ENCODE peak calls at places on chromosomes 13 and 19, in ten cellular contexts. K is AG08395, T is choroid plexus epithelial cell, O is activated T-helper 1 cell treated with Interleukin-2 at 50 U/mL for 16 hours, G is HEK293T, V is EL, H is nucleus accumbens, Z is RWPE1, Q is adipocyte, X is DMS153. L is an unnamed sample.
A peak's percentile ranks its signal among the peaks of the same experiment; 100 is the strongest.

GRCh38 chr19:47188507-47189033 is 42.4 kb downstream of the BBC3 start:
- DNase-seq in K (no peak), T (no peak), O (no peak), G (no peak), V (no peak), H (no peak), Z (no peak), Q (no peak), X (no peak), L (no peak)

GRCh38 chr13:98539655-98540054 is 37.3 kb downstream of the STK24 start:
- DNase-seq in K (peak; percentile 49), T (no peak), O (no peak), G (no peak), V (peak; percentile 21), H (no peak), Z (no peak), Q (no peak), X (no peak), L (no peak)

GRCh38 chr13:50359779-50360178 is 344.5 kb downstream of the KCNRG start:
- DNase-seq in K (no peak), T (no peak), O (no peak), G (no peak), V (no peak), H (no peak), Z (no peak), Q (no peak), X (no peak), L (no peak)

GRCh38 chr19:16062789-16063188 is 13.5 kb upstream of the TPM4 start:
- DNase-seq in K (no peak), T (peak; percentile 59), O (peak; percentile 44), G (peak; percentile 70), V (peak; percentile 46), H (no peak), Z (peak; percentile 57), Q (peak; percentile 48), X (no peak), L (no peak)

GRCh38 chr13:39825886-39826285 is 170.4 kb downstream of the COG6 start:
- DNase-seq in K (no peak), T (no peak), O (no peak), G (no peak), V (no peak), H (no peak), Z (no peak), Q (no peak), X (no peak), L (no peak)

GRCh38 chr19:8663920-8664670 is 33.7 kb downstream of the NFILZ start:
- DNase-seq in K (no peak), T (no peak), O (peak; percentile 23), G (no peak), V (no peak), H (no peak), Z (no peak), Q (no peak), X (no peak), L (no peak)

GRCh38 chr13:29830000-29830399 is 20.4 kb downstream of the UBL3 start:
- DNase-seq in K (no peak), T (peak; percentile 28), O (no peak), G (no peak), V (no peak), H (no peak), Z (no peak), Q (no peak), X (no peak), L (no peak)

GRCh38 chr13:58712191-58712590 is 1080.6 kb downstream of the PCDH17 start:
- DNase-seq in K (no peak), T (no peak), O (no peak), G (no peak), V (no peak), H (no peak), Z (no peak), Q (no peak), X (no peak), L (no peak)

GRCh38 chr19:38929929-38930775 is at the start of gene SARS2:
- DNase-seq in K (peak; percentile 99), T (peak; percentile 96), O (peak; percentile 88), G (peak; percentile 98), V (peak; percentile 94), H (peak; percentile 97), Z (peak; percentile 98), Q (peak; percentile 98), X (peak; percentile 87), L (peak; percentile 89)

GRCh38 chr19:55027472-55028337 is 10.4 kb downstream of the GP6 start:
- DNase-seq in K (no peak), T (peak; percentile 4), O (no peak), G (no peak), V (no peak), H (no peak), Z (no peak), Q (no peak), X (no peak), L (no peak)

GRCh38 chr19:54364775-54365257 is at the start of gene LAIR1:
- DNase-seq in K (no peak), T (no peak), O (peak; percentile 25), G (no peak), V (no peak), H (no peak), Z (no peak), Q (no peak), X (no peak), L (no peak)

GRCh38 chr13:103275708-103276107 is 209.5 kb upstream of the SLC10A2 start:
- DNase-seq in K (no peak), T (no peak), O (no peak), G (no peak), V (no peak), H (no peak), Z (no peak), Q (no peak), X (no peak), L (no peak)

GRCh38 chr19:56146904-56147303 is 5.8 kb downstream of the ZNF444 start:
- DNase-seq in K (no peak), T (no peak), O (no peak), G (no peak), V (no peak), H (no peak), Z (no peak), Q (no peak), X (no peak), L (no peak)

GRCh38 chr13:75637101-75637774 is 1.1 kb downstream of the LMO7 start:
- DNase-seq in K (no peak), T (peak; percentile 40), O (no peak), G (no peak), V (no peak), H (no peak), Z (no peak), Q (peak; percentile 53), X (no peak), L (no peak)

GRCh38 chr13:66831317-66831716 is 398.8 kb downstream of the PCDH9 start:
- DNase-seq in K (no peak), T (peak; percentile 5), O (no peak), G (no peak), V (no peak), H (no peak), Z (no peak), Q (no peak), X (peak; percentile 4), L (no peak)

GRCh38 chr13:73325351-73326214 is 266.8 kb downstream of the KLF5 start:
- DNase-seq in K (no peak), T (peak; percentile 30), O (no peak), G (no peak), V (no peak), H (no peak), Z (peak; percentile 57), Q (no peak), X (no peak), L (no peak)

GRCh38 chr19:4844348-4845179 is 13.1 kb upstream of the TICAM1 start:
- DNase-seq in K (peak; percentile 55), T (peak; percentile 46), O (no peak), G (no peak), V (no peak), H (no peak), Z (no peak), Q (no peak), X (no peak), L (no peak)

GRCh38 chr13:41934994-41935393 is 25.9 kb downstream of the VWA8 start:
- DNase-seq in K (no peak), T (no peak), O (no peak), G (no peak), V (no peak), H (no peak), Z (no peak), Q (no peak), X (no peak), L (no peak)

GRCh38 chr13:99980201-99981114 is 1.1 kb upstream of the ZIC2 start:
- DNase-seq in K (peak; percentile 81), T (peak; percentile 92), O (no peak), G (peak; percentile 62), V (peak; percentile 67), H (no peak), Z (peak; percentile 53), Q (peak; percentile 81), X (peak; percentile 78), L (peak; percentile 81)

GRCh38 chr13:37716796-37717195 is 118.2 kb upstream of the POSTN start:
- DNase-seq in K (no peak), T (peak; percentile 70), O (no peak), G (no peak), V (no peak), H (no peak), Z (no peak), Q (no peak), X (no peak), L (no peak)

GRCh38 chr19:1019616-1019961 is 1.3 kb downstream of the TMEM259 start:
- DNase-seq in K (no peak), T (no peak), O (no peak), G (no peak), V (no peak), H (no peak), Z (no peak), Q (no peak), X (no peak), L (no peak)

GRCh38 chr19:5128932-5129389 is 160.0 kb downstream of the KDM4B start:
- DNase-seq in K (no peak), T (peak; percentile 81), O (no peak), G (no peak), V (no peak), H (no peak), Z (no peak), Q (no peak), X (no peak), L (no peak)

GRCh38 chr13:41411536-41411935 is 45.8 kb upstream of the RGCC start:
- DNase-seq in K (peak; percentile 70), T (peak; percentile 83), O (no peak), G (peak; percentile 17), V (peak; percentile 50), H (peak; percentile 4), Z (peak; percentile 35), Q (peak; percentile 80), X (no peak), L (no peak)

GRCh38 chr13:48782429-48782840 is 128.7 kb downstream of the CYSLTR2 start:
- DNase-seq in K (no peak), T (peak; percentile 60), O (no peak), G (no peak), V (no peak), H (no peak), Z (no peak), Q (no peak), X (no peak), L (no peak)

GRCh38 chr19:44764975-44765948 is 12.4 kb upstream of the CBLC start:
- DNase-seq in K (no peak), T (no peak), O (no peak), G (no peak), V (peak; percentile 31), H (no peak), Z (no peak), Q (no peak), X (no peak), L (no peak)

GRCh38 chr19:34475975-34476594 is 5.5 kb upstream of the WTIP start:
- DNase-seq in K (no peak), T (no peak), O (no peak), G (no peak), V (no peak), H (no peak), Z (no peak), Q (no peak), X (no peak), L (no peak)

GRCh38 chr19:19087676-19088075 is 23.9 kb downstream of the SLC25A42 start:
- DNase-seq in K (no peak), T (no peak), O (no peak), G (no peak), V (no peak), H (no peak), Z (no peak), Q (no peak), X (no peak), L (no peak)